ENCODE peak calls at places on chromosomes 16 and 17, in four cellular contexts. T, Y, M and N are unnamed samples.
A peak's percentile ranks its signal among the peaks of the same experiment; 100 is the strongest.

GRCh38 chr17:21278304-21279197 is 6.0 kb upstream of the MAP2K3 start:
- DNase-seq in M (peak; percentile 64), Y (peak; percentile 38), T (peak; percentile 68), N (no peak)

GRCh38 chr16:88369447-88370008 is 13.2 kb upstream of the ZNF469 start:
- DNase-seq in Y (no peak), T (no peak), M (no peak), N (no peak)

GRCh38 chr17:2068589-2069051 is 13.7 kb downstream of the HIC1 start:
- DNase-seq in T (peak; percentile 63), Y (peak; percentile 71), M (no peak), N (no peak)

GRCh38 chr17:14792751-14793150 is 472.4 kb downstream of the PMP22 start:
- DNase-seq in T (no peak), M (no peak), Y (peak; percentile 20), N (no peak)

GRCh38 chr17:10698116-10698818 is 873 bp downstream of the ADPRM start:
- DNase-seq in M (no peak), T (peak; percentile 71), Y (peak; percentile 3), N (no peak)

GRCh38 chr17:65933290-65933689 is 258.6 kb downstream of the CEP112 start:
- DNase-seq in T (no peak), Y (no peak), M (no peak), N (no peak)

GRCh38 chr17:81549031-81549557 is 3.1 kb downstream of the FAAP100 start:
- DNase-seq in Y (no peak), T (no peak), M (no peak), N (no peak)

GRCh38 chr16:86961133-86961720 is 356.0 kb downstream of the C16orf95 start:
- DNase-seq in T (peak; percentile 63), Y (no peak), M (no peak), N (no peak)

GRCh38 chr17:4771519-4772234 is at the start of gene TM4SF5:
- DNase-seq in T (no peak), Y (peak; percentile 28), M (no peak), N (no peak)

GRCh38 chr16:55077231-55077630 is 146.6 kb downstream of the IRX5 start:
- DNase-seq in Y (no peak), M (no peak), T (peak; percentile 42), N (no peak)

GRCh38 chr16:7440886-7441400 is 108.3 kb downstream of the RBFOX1 start:
- DNase-seq in Y (no peak), M (no peak), T (no peak), N (no peak)

DNA sequence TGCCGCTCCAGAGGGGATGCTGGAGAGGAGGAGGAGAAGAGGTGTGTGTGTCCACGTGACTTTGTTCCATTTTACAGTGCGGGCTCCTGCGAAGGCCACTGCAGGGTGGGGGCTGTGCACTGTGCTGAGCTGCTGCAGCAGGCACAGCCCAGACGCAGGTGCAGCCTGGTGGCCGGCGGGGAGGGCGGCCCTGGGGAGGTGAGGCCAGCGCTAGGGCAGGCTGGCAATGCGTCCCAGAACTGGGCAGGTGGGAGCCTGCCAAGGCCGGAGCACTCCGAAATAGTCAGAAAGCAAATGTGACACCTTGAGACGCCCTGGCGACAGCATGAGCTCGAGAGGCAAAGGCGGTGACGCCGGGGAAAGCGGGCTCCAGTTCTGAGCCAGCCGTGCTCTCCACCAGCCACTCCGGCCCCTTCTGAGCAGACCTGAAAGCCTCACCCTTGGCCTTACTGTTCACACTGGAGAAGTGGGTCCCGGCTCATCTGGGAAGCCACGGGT is 29.7 kb downstream of the CIBAR2 start:
- DNase-seq in Y (no peak), T (no peak), M (no peak), N (peak; percentile 64)
- TF ChIP-seq EZH2 in Y (no peak), T (no peak), M (no peak), N (no peak)

GRCh38 chr17:58413684-58414083 is 3.6 kb downstream of the RNF43 start:
- DNase-seq in T (no peak), M (no peak), Y (no peak), N (no peak)
- H3F3A ChIP-seq in T (no peaks in the 10 kb centered on the region), M (no peaks in the 10 kb centered on the region), Y (peaks cover 4% of the 10 kb centered on the region), N (peaks cover 19% of the 10 kb centered on the region)

GRCh38 chr16:29745126-29745852 is 501 bp downstream of the C16orf54 start:
- DNase-seq in T (no peak), Y (no peak), M (peak; percentile 45), N (no peak)
- H3K9ac ChIP-seq in T (no peak overlapping the region), Y (no peak overlapping the region), M (peak overlapping the region; percentile 95), N (no peak overlapping the region)

GRCh38 chr17:48746916-48747444 is 18.4 kb upstream of the HOXB13 start:
- DNase-seq in T (no peak), Y (peak; percentile 40), M (no peak), N (no peak)

GRCh38 chr17:48751172-48751571 is 22.6 kb upstream of the HOXB13 start:
- DNase-seq in T (no peak), M (no peak), Y (peak; percentile 54), N (no peak)

GRCh38 chr17:48749621-48750553 is 21.3 kb upstream of the HOXB13 start:
- DNase-seq in Y (no peak), M (no peak), T (no peak), N (peak; percentile 59)

GRCh38 chr17:48747445-48748363 is 19.2 kb upstream of the HOXB13 start:
- DNase-seq in M (no peak), Y (peak; percentile 71), T (no peak), N (peak; percentile 65)

GRCh38 chr17:48748728-48749566 is 20.4 kb upstream of the HOXB13 start:
- DNase-seq in T (no peak), Y (peak; percentile 61), M (no peak), N (no peak)
- TF ChIP-seq EZH2 in T (peak; percentile 22), Y (no peak), M (no peak), N (no peak)

GRCh38 chr16:23464196-23464595 is 11.2 kb upstream of the COG7 start:
- DNase-seq in T (no peak), M (no peak), Y (no peak), N (no peak)
- H3F3A ChIP-seq in T (peaks cover 11% of the 10 kb centered on the region), M (no peaks in the 10 kb centered on the region), Y (no peaks in the 10 kb centered on the region), N (peaks cover 29% of the 10 kb centered on the region)

DNA sequence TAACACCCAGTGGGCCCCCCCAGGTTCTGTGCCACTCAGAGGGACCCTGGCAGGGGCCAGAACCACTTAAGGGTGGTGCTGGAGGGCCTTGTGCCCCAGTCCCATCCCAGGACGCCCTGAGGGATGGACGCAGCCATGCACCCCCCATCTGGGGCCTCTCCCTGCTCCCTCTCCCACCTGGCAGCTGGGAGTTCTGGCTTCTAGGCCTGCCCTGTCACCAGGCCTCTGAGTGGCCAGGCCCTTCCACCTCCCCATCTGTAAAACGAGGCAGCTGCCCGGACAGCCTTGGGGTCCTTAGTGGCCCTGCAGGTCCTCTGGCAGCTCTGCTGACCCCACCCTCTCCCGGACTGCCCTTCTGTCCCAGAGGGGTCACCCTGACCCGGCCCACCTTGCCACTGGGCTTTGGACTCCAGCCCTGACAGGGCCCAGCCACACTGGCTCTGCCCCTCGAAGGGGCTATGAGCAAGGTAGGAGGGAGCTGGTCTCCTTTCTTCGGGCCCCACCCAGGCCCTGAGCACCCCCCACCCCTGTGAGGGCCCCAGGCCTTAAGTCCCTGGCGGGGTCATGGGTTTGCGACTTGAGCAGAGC is 12.3 kb downstream of the PAM16 start:
- DNase-seq in Y (no peak), M (no peak), T (no peak), N (no peak)
- H3K9ac ChIP-seq in Y (no peak overlapping the region), M (no peak overlapping the region), T (no peak overlapping the region), N (peak overlapping the region; percentile 13)